ENCODE peak calls at places on chromosomes 2 and 18, in five cellular contexts. Y is head of caudate nucleus; G is stimulated activated naive CD8-positive, alpha-beta T cell treated with anti-CD3 and anti-CD28 coated beads, Interleukin-15, Interleukin-2, amounts not matched to agents 100 U/mL and 50 U/mL, for 24 hours; M is GF-D8; W is SHP77. R is an unnamed sample.

GRCh38 chr2:168002021-168002553 is 245.3 kb downstream of the STK39 start:
- DNase-seq in W (no peak), G (no peak), Y (no peak), M (no peak), R (no peak)

GRCh38 chr18:50611529-50611941 is 51.6 kb downstream of the MAPK4 start:
- DNase-seq in M (no peak), Y (no peak), W (no peak), G (no peak), R (no peak)

GRCh38 chr2:168530980-168531379 is 74.9 kb downstream of the CERS6 start:
- DNase-seq in Y (no peak), W (no peak), M (peak), G (no peak), R (no peak)

GRCh38 chr2:15660491-15661294 is 69.0 kb downstream of the DDX1 start:
- DNase-seq in M (no peak), Y (no peak), G (no peak), W (no peak), R (no peak)

GRCh38 chr18:3725100-3725499 is 275.1 kb downstream of the TGIF1 start:
- DNase-seq in Y (no peak), M (no peak), G (no peak), W (no peak), R (peak)

GRCh38 chr2:29212009-29212408 is 96.8 kb downstream of the CLIP4 start:
- DNase-seq in Y (no peak), M (no peak), W (no peak), G (no peak), R (peak)

GRCh38 chr18:35343936-35344735 is at the start of gene ZNF24:
- DNase-seq in G (peak), W (peak), Y (peak), M (peak), R (peak)

GRCh38 chr2:237322564-237322963 is 91.4 kb downstream of the COL6A3 start:
- DNase-seq in M (no peak), G (peak), W (no peak), Y (no peak), R (peak)

GRCh38 chr2:38712871-38713270 is 38.3 kb downstream of the SRSF7 start:
- DNase-seq in W (no peak), Y (no peak), G (no peak), M (no peak), R (no peak)

GRCh38 chr2:69292326-69292725 is 94.7 kb downstream of the GFPT1 start:
- DNase-seq in G (no peak), W (no peak), Y (no peak), M (no peak), R (no peak)

GRCh38 chr2:237099804-237100203 is 14.1 kb downstream of the COPS8 start:
- DNase-seq in G (no peak), M (no peak), W (no peak), Y (no peak), R (no peak)

GRCh38 chr2:103809946-103810345 is 1044.0 kb upstream of the POU3F3 start:
- DNase-seq in W (no peak), G (no peak), M (no peak), Y (no peak), R (no peak)

GRCh38 chr2:14756981-14757657 is 124.6 kb downstream of the LRATD1 start:
- DNase-seq in M (no peak), G (no peak), W (no peak), Y (no peak), R (no peak)

GRCh38 chr2:121888189-121888557 is 132.7 kb downstream of the TSN start:
- DNase-seq in M (no peak), G (peak), Y (no peak), W (no peak), R (peak)

GRCh38 chr2:172234716-172235661 is 132.3 kb upstream of the DLX2 start:
- DNase-seq in Y (peak), M (no peak), G (peak), W (peak), R (peak)

GRCh38 chr2:128312411-128312810 is 6.3 kb downstream of the HS6ST1 start:
- DNase-seq in G (no peak), W (no peak), Y (no peak), M (no peak), R (no peak)

GRCh38 chr2:32564417-32565035 is 63.3 kb upstream of the TTC27 start:
- DNase-seq in G (no peak), M (no peak), Y (no peak), W (no peak), R (no peak)

GRCh38 chr18:47809420-47809819 is 121.0 kb downstream of the SMAD2 start:
- DNase-seq in Y (no peak), M (no peak), W (no peak), G (no peak), R (no peak)

R was measured in HT-29.